ENCODE peak calls at places on chromosomes 13 and 19, in six cellular contexts. R is Jurkat, Clone E6-1; P is ELR; O is cardiac muscle cell; T is neuronal stem cell; L is CD8-positive, alpha-beta memory T cell. Q is an unnamed sample.

GRCh38 chr19:45296365-45296764 is 26.3 kb downstream of the CKM start:
- DNase-seq in R (no peak), P (no peak), O (no peak), L (no peak), T (no peak), Q (no peak)

GRCh38 chr19:14072535-14073231 is at the start of gene MISP3:
- DNase-seq in R (no peak), L (no peak), T (no peak), O (no peak), P (peak), Q (no peak)

GRCh38 chr13:50468849-50469669 is 374.4 kb downstream of the DLEU7 start:
- DNase-seq in P (no peak), O (no peak), R (no peak), T (no peak), L (no peak), Q (no peak)

GRCh38 chr13:64480648-64481047 is 2749.5 kb downstream of the PCDH9 start:
- DNase-seq in L (no peak), R (no peak), T (no peak), P (no peak), O (peak), Q (no peak)

GRCh38 chr13:77537302-77537919 is 1.9 kb downstream of the SCEL start:
- DNase-seq in L (no peak), R (no peak), O (no peak), P (no peak), T (no peak), Q (no peak)

GRCh38 chr13:110045202-110045601 is 258.8 kb upstream of the IRS2 start:
- DNase-seq in P (no peak), L (no peak), O (no peak), R (no peak), T (no peak), Q (no peak)

GRCh38 chr19:34224996-34225658 is 29.2 kb upstream of the GARRE1 start:
- DNase-seq in O (peak), T (no peak), R (no peak), P (peak), L (no peak), Q (no peak)

GRCh38 chr19:3683866-3684816 is 16.1 kb downstream of the PIP5K1C start:
- DNase-seq in T (no peak), L (no peak), P (peak), O (peak), R (no peak), Q (no peak)

GRCh38 chr19:4343056-4343844 is at the start of gene MPND:
- DNase-seq in O (peak), T (peak), L (peak), R (peak), P (peak), Q (peak)

GRCh38 chr13:23443110-23443509 is 9.6 kb upstream of the SACS start:
- DNase-seq in O (no peak), R (no peak), L (no peak), T (no peak), P (no peak), Q (no peak)

GRCh38 chr13:113584870-113585671 is 518 bp downstream of the TFDP1 start:
- DNase-seq in O (no peak), P (peak), T (no peak), R (no peak), L (peak), Q (no peak)

GRCh38 chr19:49890349-49891311 is 6.1 kb downstream of the IL4I1 start:
- DNase-seq in O (no peak), L (no peak), T (peak), R (no peak), P (no peak), Q (peak)

GRCh38 chr19:40139533-40140287 is 49.0 kb upstream of the ZNF780A start:
- DNase-seq in O (peak), P (peak), T (peak), R (peak), L (peak), Q (no peak)

GRCh38 chr19:18863843-18864362 is 32.1 kb downstream of the CERS1 start:
- DNase-seq in T (no peak), R (no peak), L (no peak), O (no peak), P (no peak), Q (no peak)

GRCh38 chr19:54608792-54609191 is 15.4 kb downstream of the LILRA1 start:
- DNase-seq in P (no peak), L (no peak), R (no peak), O (no peak), T (no peak), Q (no peak)

GRCh38 chr13:44989071-44989889 is at the start of the genes GPALPP1 and NUFIP1:
- DNase-seq in O (peak), R (peak), T (peak), P (peak), L (peak), Q (peak)

GRCh38 chr13:21637296-21637695 is 33.3 kb upstream of the MICU2 start:
- DNase-seq in L (no peak), R (no peak), O (peak), P (peak), T (no peak), Q (no peak)

GRCh38 chr13:76917096-76917495 is 30.9 kb upstream of the KCTD12 start:
- DNase-seq in T (no peak), O (peak), R (no peak), P (no peak), L (no peak), Q (no peak)

GRCh38 chr13:35855531-35856019 is 275.6 kb downstream of the DCLK1 start:
- DNase-seq in L (no peak), R (no peak), P (peak), T (peak), O (no peak), Q (no peak)

GRCh38 chr13:31444266-31444862 is 244.6 kb downstream of the B3GLCT start:
- DNase-seq in L (no peak), R (no peak), P (no peak), T (no peak), O (peak), Q (no peak)

GRCh38 chr13:113017506-113018215 is 48.6 kb downstream of the MCF2L start:
- DNase-seq in T (no peak), O (no peak), L (no peak), R (no peak), P (no peak), Q (no peak)

GRCh38 chr19:46289724-46290619 is 6.9 kb upstream of the HIF3A start:
- DNase-seq in R (no peak), L (no peak), P (no peak), O (no peak), T (no peak), Q (no peak)

GRCh38 chr19:35509861-35510625 is 3.4 kb downstream of the DMKN start:
- DNase-seq in L (peak), O (peak), P (peak), R (peak), T (peak), Q (peak)

GRCh38 chr13:44337581-44337980 is 36.0 kb upstream of the SERP2 start:
- DNase-seq in O (no peak), P (no peak), R (no peak), T (no peak), L (no peak), Q (no peak)

GRCh38 chr13:41231025-41231677 is 32.2 kb downstream of the MTRF1 start:
- DNase-seq in L (no peak), O (no peak), P (no peak), T (no peak), R (no peak), Q (no peak)

GRCh38 chr19:47028372-47028672 is 8.7 kb downstream of the NPAS1 start:
- DNase-seq in T (no peak), O (no peak), R (no peak), P (no peak), L (no peak), Q (no peak)

GRCh38 chr13:50068508-50068907 is 53.3 kb downstream of the KCNRG start:
- DNase-seq in T (no peak), P (no peak), O (no peak), L (no peak), R (no peak), Q (no peak)

GRCh38 chr13:49357694-49358093 is 86.2 kb downstream of the CAB39L start:
- DNase-seq in R (no peak), T (no peak), O (no peak), P (peak), L (no peak), Q (no peak)

GRCh38 chr13:39522329-39522728 is 80.7 kb downstream of the LHFPL6 start:
- DNase-seq in T (no peak), P (no peak), O (no peak), L (no peak), R (no peak), Q (no peak)

Q was measured in CD8-positive, alpha-beta T cell.